ENCODE peak calls at places on chromosomes 5 and 9, in five cellular contexts. Y is K562, D is A549, X is HepG2, I is endothelial cell of umbilical vein. G is an unnamed sample.

GRCh38 chr5:176183321-176184074 is 54.7 kb upstream of the SIMC1 start:
- DNase-seq in Y (no peak), D (no peak), X (no peak), I (no peak), G (no peak)

GRCh38 chr9:89549031-89549644 is 51.2 kb upstream of the SEMA4D start:
- DNase-seq in Y (peak), D (peak), X (peak), I (peak), G (peak)

GRCh38 chr9:100573655-100574260 is 4.1 kb upstream of the CAVIN4 start:
- DNase-seq in Y (no peak), D (no peak), X (no peak), I (no peak), G (no peak)

GRCh38 chr9:110638381-110638954 is 30.1 kb upstream of the MUSK start:
- DNase-seq in Y (no peak), D (peak), X (no peak), I (peak), G (no peak)

GRCh38 chr9:83432104-83432627 is 106.0 kb downstream of the FRMD3 start:
- DNase-seq in Y (no peak), D (peak), X (peak), I (peak), G (peak)

GRCh38 chr5:176171171-176171760 is 67.0 kb upstream of the SIMC1 start:
- DNase-seq in Y (no peak), D (no peak), X (no peak), I (no peak), G (no peak)

GRCh38 chr5:180212363-180213255 is 3.6 kb upstream of the RASGEF1C start:
- DNase-seq in Y (no peak), D (no peak), X (no peak), I (peak), G (no peak)

GRCh38 chr9:120915854-120916495 is 10.6 kb downstream of the TRAF1 start:
- DNase-seq in Y (no peak), D (no peak), X (no peak), I (no peak), G (no peak)

GRCh38 chr9:95189230-95190098 is 128.0 kb downstream of the FANCC start:
- DNase-seq in Y (no peak), D (no peak), X (peak), I (peak), G (no peak)

GRCh38 chr5:131264453-131265200 is 774 bp downstream of the CDC42SE2 start:
- DNase-seq in Y (peak), D (peak), X (no peak), I (peak), G (peak)

GRCh38 chr9:36827593-36827992 is 206.5 kb downstream of the PAX5 start:
- DNase-seq in Y (no peak), D (no peak), X (no peak), I (no peak), G (no peak)

GRCh38 chr5:157476699-157477408 is 16.8 kb downstream of the NIPAL4 start:
- DNase-seq in Y (peak), D (peak), X (peak), I (peak), G (peak)

GRCh38 chr9:88680505-88681160 is 145.7 kb downstream of the NXNL2 start:
- DNase-seq in Y (no peak), D (no peak), X (no peak), I (no peak), G (no peak)

GRCh38 chr9:87676976-87677775 is 48.7 kb upstream of the CTSL start:
- DNase-seq in Y (no peak), D (no peak), X (no peak), I (peak), G (no peak)

GRCh38 chr5:113034182-113034773 is 57.7 kb downstream of the DCP2 start:
- DNase-seq in Y (no peak), D (no peak), X (no peak), I (no peak), G (no peak)

GRCh38 chr9:5947912-5948311 is 57.2 kb downstream of the MLANA start:
- DNase-seq in Y (peak), D (no peak), X (no peak), I (no peak), G (no peak)

GRCh38 chr5:164214698-164215097 is 709.3 kb downstream of the MAT2B start:
- DNase-seq in Y (no peak), D (no peak), X (no peak), I (no peak), G (no peak)

GRCh38 chr5:172981931-172982330 is 1.6 kb upstream of the ATP6V0E1 start:
- DNase-seq in Y (no peak), D (no peak), X (no peak), I (no peak), G (no peak)

GRCh38 chr5:133580618-133581017 is 31.7 kb downstream of the FSTL4 start:
- DNase-seq in Y (no peak), D (no peak), X (no peak), I (no peak), G (no peak)

GRCh38 chr5:133579766-133580165 is 32.6 kb downstream of the FSTL4 start:
- DNase-seq in Y (no peak), D (no peak), X (no peak), I (no peak), G (no peak)

GRCh38 chr5:133581918-133582317 is 30.4 kb downstream of the FSTL4 start:
- DNase-seq in Y (no peak), D (no peak), X (no peak), I (no peak), G (no peak)

GRCh38 chr5:133582971-133583370 is 29.4 kb downstream of the FSTL4 start:
- DNase-seq in Y (no peak), D (no peak), X (no peak), I (no peak), G (no peak)

GRCh38 chr5:133581348-133581747 is 31.0 kb downstream of the FSTL4 start:
- DNase-seq in Y (no peak), D (no peak), X (no peak), I (no peak), G (no peak)
- TF ChIP-seq JUN in Y (no peak), D (no peak), X (no peak), I (no peak), G (no peak)

DNA sequence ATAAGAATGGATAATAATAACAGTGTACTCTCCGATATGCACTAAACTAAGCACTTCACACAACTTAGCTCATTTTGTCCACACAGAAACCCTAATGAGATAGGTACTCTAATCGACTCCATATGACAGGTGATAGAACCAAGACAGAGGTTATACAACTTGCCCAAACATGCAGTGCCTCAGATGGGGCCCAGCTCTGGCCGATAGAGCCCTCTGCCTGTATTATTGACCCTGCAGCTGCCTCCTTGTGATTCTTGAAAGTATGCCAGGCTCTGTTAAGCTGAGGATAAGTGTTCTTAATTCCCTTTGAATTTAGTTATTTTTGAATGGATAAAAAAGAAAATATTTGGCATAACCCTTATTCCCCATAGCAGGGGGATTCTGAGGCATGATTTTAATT is 78.5 kb downstream of the HMHB1 start:
- DNase-seq in Y (no peak), D (no peak), X (no peak), I (peak), G (no peak)
- TF ChIP-seq JUN in Y (no peak), D (no peak), X (no peak), I (no peak), G (no peak)

GRCh38 chr9:78972303-78973002 is 599.3 kb upstream of the TLE4 start:
- DNase-seq in Y (no peak), D (no peak), X (no peak), I (no peak), G (no peak)
- TF ChIP-seq JUN in Y (no peak), D (no peak), X (no peak), I (no peak), G (no peak)

GRCh38 chr9:136053757-136054142 is 41.3 kb downstream of the NACC2 start:
- DNase-seq in Y (no peak), D (no peak), X (no peak), I (no peak), G (no peak)

GRCh38 chr9:136052991-136053756 is 41.9 kb downstream of the NACC2 start:
- DNase-seq in Y (no peak), D (no peak), X (peak), I (peak), G (no peak)

GRCh38 chr9:136050706-136051567 is 44.2 kb downstream of the NACC2 start:
- DNase-seq in Y (no peak), D (no peak), X (peak), I (peak), G (peak)

GRCh38 chr9:136051568-136052432 is 43.3 kb downstream of the NACC2 start:
- DNase-seq in Y (no peak), D (peak), X (peak), I (peak), G (peak)

DNA sequence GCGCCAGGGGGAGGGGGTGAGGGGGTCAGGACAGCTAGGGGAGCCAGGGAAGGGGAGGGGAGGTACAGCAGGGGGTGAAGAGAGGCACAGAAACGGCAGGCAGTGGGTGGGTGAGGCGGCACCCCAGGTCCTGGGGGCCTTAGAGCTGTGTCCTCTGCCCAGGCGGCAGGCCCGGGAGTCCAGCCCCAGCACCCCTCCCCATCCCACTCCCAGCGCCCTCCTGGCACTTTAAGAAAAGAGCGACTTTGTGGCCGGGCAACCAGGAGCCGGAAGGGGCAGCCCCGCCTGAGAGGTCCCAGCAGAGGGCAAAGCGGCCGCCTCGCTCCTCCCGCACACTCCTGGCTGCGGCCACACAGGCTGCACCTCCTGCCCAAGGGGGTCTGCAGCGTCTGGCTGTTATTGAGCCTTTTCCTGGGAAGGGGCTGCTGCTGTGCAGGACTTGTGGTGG is 42.6 kb downstream of the NACC2 start:
- DNase-seq in Y (no peak), D (peak), X (peak), I (no peak), G (no peak)
- TF ChIP-seq JUN in Y (no peak), D (no peak), X (no peak), I (no peak), G (no peak)

GRCh38 chr5:107669543-107670027 is 1.2 kb downstream of the EFNA5 start:
- DNase-seq in Y (no peak), D (peak), X (no peak), I (peak), G (peak)
- TF ChIP-seq JUN in Y (no peak), D (no peak), X (no peak), I (no peak), G (no peak)

GRCh38 chr5:58138791-58139190 is 321.1 kb downstream of the PLK2 start:
- DNase-seq in Y (no peak), D (no peak), X (no peak), I (no peak), G (no peak)

GRCh38 chr5:58136416-58136815 is 323.5 kb downstream of the PLK2 start:
- DNase-seq in Y (no peak), D (no peak), X (no peak), I (no peak), G (no peak)

GRCh38 chr5:58135571-58136335 is 324.1 kb downstream of the PLK2 start:
- DNase-seq in Y (no peak), D (no peak), X (no peak), I (no peak), G (no peak)

DNA sequence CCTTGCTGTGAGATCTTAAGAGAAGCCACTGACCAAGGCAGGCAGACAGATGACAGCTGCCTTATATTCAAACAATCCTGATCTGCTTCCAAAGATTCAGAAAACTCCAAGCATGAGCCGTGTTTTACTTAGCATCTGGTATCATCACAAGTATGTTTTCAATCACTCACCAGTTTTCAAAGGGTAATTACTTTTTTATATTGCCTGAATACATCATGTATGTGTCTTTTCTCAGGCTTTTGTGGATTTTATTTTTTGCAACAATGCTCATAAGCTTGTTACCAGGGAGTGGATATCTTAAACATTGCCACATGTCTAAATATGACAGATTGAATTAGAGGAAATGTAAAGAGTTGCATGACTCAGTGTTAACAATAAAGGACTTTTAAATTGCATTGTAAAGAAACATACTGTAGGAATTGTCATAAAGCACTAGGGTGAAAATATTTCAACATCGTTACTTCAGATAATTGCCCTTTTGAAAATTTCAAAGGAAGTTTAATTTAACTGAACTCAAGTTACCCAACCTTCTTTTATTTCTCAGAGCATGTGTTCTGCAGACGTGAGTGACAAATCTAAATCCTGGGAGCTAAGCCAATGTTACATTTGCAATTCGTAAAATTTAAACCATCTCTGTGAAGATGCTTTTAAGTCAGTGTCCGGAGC is 326.1 kb downstream of the PLK2 start:
- DNase-seq in Y (no peak), D (peak), X (no peak), I (peak), G (no peak)
- TF ChIP-seq JUN in Y (no peak), D (no peak), X (no peak), I (peak), G (no peak)

GRCh38 chr5:36744678-36745659 is 131.6 kb upstream of the NIPBL start:
- DNase-seq in Y (peak), D (peak), X (peak), I (peak), G (peak)
- TF ChIP-seq JUN in Y (no peak), D (no peak), X (no peak), I (no peak), G (no peak)

DNA sequence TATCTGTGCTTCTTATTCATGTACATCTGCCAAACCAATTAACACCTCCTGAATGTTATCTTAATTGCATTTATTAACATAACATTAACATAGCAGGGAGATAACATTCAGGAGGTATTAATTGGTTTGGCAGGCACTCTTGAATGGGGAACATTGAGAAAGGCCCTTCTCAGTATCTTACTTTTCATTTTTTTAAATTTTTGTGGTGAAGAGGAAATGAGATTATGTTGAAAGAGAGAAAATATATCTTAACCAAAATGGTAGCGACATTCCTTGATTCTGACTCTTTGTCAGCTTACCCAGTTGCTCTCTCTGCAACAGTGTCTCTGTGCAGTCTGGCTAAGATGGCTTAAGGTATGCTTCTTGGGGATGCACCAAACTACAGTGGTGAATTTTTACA is 100.4 kb upstream of the TLE1 start:
- DNase-seq in Y (no peak), D (no peak), X (no peak), I (no peak), G (no peak)
- TF ChIP-seq JUN in Y (no peak), D (no peak), X (no peak), I (no peak), G (no peak)

GRCh38 chr9:123412171-123412820 is 56.3 kb downstream of the CRB2 start:
- DNase-seq in Y (no peak), D (no peak), X (no peak), I (no peak), G (no peak)
- TF ChIP-seq JUN in Y (no peak), D (no peak), X (no peak), I (no peak), G (no peak)

G was measured in WTC11.